ENCODE peak calls at places on chromosomes 7 and 10, in six cellular contexts. Y is A549, U is transverse colon, O is esophagus muscularis mucosa, T is stomach, X is upper lobe of left lung. Q is an unnamed sample.

GRCh38 chr7:93092757-93093370 is 24.9 kb downstream of the SAMD9 start:
- DNase-seq in O (no peak), Y (no peak), X (no peak), T (no peak), U (no peak), Q (no peak)

GRCh38 chr10:80268266-80268665 is 21.2 kb downstream of the MAT1A start:
- DNase-seq in Y (no peak), X (no peak), U (no peak), O (no peak), T (no peak), Q (no peak)

GRCh38 chr10:63738410-63738809 is 217.2 kb downstream of the REEP3 start:
- DNase-seq in Y (peak), O (no peak), T (no peak), X (no peak), U (no peak), Q (peak)

GRCh38 chr7:115060095-115060830 is 138.4 kb downstream of the MDFIC start:
- DNase-seq in O (no peak), T (no peak), Y (no peak), X (no peak), U (no peak), Q (no peak)

GRCh38 chr10:103193107-103193819 is at the start of gene NT5C2:
- DNase-seq in T (peak), U (peak), Y (peak), X (peak), O (peak), Q (peak)

GRCh38 chr7:48139461-48139860 is 31.8 kb upstream of the ABCA13 start:
- DNase-seq in Y (peak), O (no peak), U (peak), X (no peak), T (no peak), Q (no peak)

GRCh38 chr7:100590077-100590737 is 4.1 kb downstream of the FBXO24 start:
- DNase-seq in T (no peak), X (no peak), O (no peak), U (no peak), Y (no peak), Q (no peak)

GRCh38 chr10:96285331-96285752 is 14.0 kb upstream of the BLNK start:
- DNase-seq in T (no peak), Y (no peak), X (no peak), U (peak), O (no peak), Q (no peak)

GRCh38 chr10:48655426-48656240 is 29.0 kb upstream of the WDFY4 start:
- DNase-seq in Y (peak), O (peak), X (peak), U (peak), T (peak), Q (peak)

GRCh38 chr10:127911867-127912257 is 5.0 kb downstream of the PTPRE start:
- DNase-seq in U (no peak), X (no peak), T (no peak), Y (no peak), O (peak), Q (no peak)

GRCh38 chr10:28236641-28237040 is 66.2 kb downstream of the MPP7 start:
- DNase-seq in T (no peak), X (no peak), O (no peak), Y (no peak), U (no peak), Q (no peak)

GRCh38 chr7:131212114-131212513 is 115.6 kb upstream of the MKLN1 start:
- DNase-seq in O (no peak), Y (no peak), X (no peak), T (no peak), U (no peak), Q (no peak)

GRCh38 chr10:102812213-102812876 is 24.9 kb downstream of the CYP17A1 start:
- DNase-seq in X (no peak), U (no peak), O (no peak), T (no peak), Y (no peak), Q (no peak)

GRCh38 chr7:68776326-68776725 is 821.9 kb upstream of the AUTS2 start:
- DNase-seq in T (no peak), Y (no peak), U (no peak), O (no peak), X (no peak), Q (no peak)

GRCh38 chr10:87915406-87915805 is 52.0 kb downstream of the PTEN start:
- DNase-seq in O (no peak), T (no peak), X (no peak), Y (no peak), U (no peak), Q (no peak)

GRCh38 chr7:141320287-141320686 is 230.9 kb upstream of the AGK start:
- DNase-seq in X (no peak), Y (no peak), O (no peak), U (no peak), T (no peak), Q (no peak)

GRCh38 chr10:14322531-14322930 is 8.2 kb downstream of the FRMD4A start:
- DNase-seq in T (no peak), U (no peak), Y (no peak), X (no peak), O (peak), Q (no peak)

GRCh38 chr10:408223-408622 is 273.0 kb downstream of the ZMYND11 start:
- DNase-seq in X (no peak), U (peak), Y (no peak), T (no peak), O (peak), Q (no peak)

GRCh38 chr10:101535949-101536348 is 52.1 kb downstream of the POLL start:
- DNase-seq in O (no peak), T (no peak), Y (no peak), X (no peak), U (no peak), Q (no peak)
- TF ChIP-seq EP300 in O (no peak), T (no peak), Y (no peak), X (no peak), U (no peak), Q (no peak)

DNA sequence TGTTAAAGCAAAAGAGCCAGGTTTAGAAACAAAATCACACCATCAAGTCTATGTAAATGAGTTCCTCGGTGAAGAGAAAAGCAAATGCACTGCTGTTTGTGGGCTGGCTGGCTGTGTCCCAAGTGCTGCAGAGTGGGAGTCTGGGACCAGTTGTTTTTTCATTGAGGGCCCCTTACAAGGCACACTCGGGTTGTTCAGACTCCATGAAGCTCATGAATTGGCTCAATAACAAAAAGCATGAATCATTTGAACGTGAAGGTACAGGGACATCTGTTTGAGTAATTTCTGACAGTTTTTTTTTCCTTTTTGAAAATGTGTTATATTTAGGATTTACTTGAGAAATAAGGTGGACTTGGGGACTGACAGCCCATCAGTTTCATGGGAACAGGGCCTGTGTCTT is 28.0 kb downstream of the GRK5 start:
- DNase-seq in U (no peak), X (no peak), T (no peak), Y (no peak), O (no peak), Q (peak)
- H3K27ac ChIP-seq in U (peak), X (peak), T (peak), Y (no peak), O (peak), Q (peak)

DNA sequence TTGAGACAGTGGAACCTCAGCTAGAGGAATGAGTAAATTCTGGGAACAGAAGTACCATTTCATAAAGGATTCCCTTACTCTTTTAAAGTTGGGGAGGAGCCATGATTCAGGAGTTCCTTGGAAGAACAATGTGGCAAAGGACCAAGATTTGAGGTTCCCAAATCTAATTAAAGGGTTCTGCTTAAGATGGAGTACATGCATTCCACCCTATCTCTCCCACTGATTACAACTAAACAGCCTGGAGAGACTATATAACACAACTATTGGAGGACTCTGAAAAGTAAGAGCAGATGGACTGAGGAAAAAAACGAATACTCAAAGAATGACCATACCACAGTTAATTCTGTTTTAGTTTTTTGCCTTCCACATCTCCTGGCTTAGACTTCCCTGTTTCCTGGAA is 212.9 kb upstream of the IMMP2L start:
- DNase-seq in T (no peak), O (no peak), Y (no peak), U (no peak), X (no peak), Q (no peak)
- TF ChIP-seq EP300 in T (no peak), O (no peak), Y (no peak), U (no peak), X (no peak), Q (no peak)

GRCh38 chr10:92124524-92125168 is 166.2 kb downstream of the CPEB3 start:
- DNase-seq in Y (no peak), U (peak), T (peak), O (no peak), X (no peak), Q (no peak)
- H3K27ac ChIP-seq in Y (peak), U (peak), T (peak), O (peak), X (peak), Q (peak)

GRCh38 chr10:15658099-15658702 is 61.5 kb downstream of the ITGA8 start:
- DNase-seq in X (no peak), O (no peak), T (no peak), U (no peak), Y (no peak), Q (no peak)
- TF ChIP-seq EP300 in X (no peak), O (no peak), T (no peak), U (no peak), Y (no peak), Q (no peak)

GRCh38 chr7:28619256-28619655 is 206.9 kb downstream of the CREB5 start:
- DNase-seq in T (no peak), Y (no peak), O (no peak), X (no peak), U (no peak), Q (no peak)
- H3K27ac ChIP-seq in T (no peak), Y (no peak), O (no peak), X (no peak), U (no peak), Q (no peak)